ENCODE peak calls at places on chromosome 19, in six cellular contexts. I is ascending aorta; B is activated CD8-positive, alpha-beta memory T cell treated with anti-CD3 and anti-CD28 coated beads, Interleukin-2, amount 50 U/mL, for 4 hours; E is stimulated activated CD4-positive, alpha-beta T cell treated with anti-CD3 and anti-CD28 coated beads, Interleukin-4, amount 100 ng/mL, for 4 hours; S is PC-3; V is RPMI8226. W is an unnamed sample.

GRCh38 chr19:35462476-35462953 is 14.5 kb downstream of the FFAR2 start:
- DNase-seq in I (no peak), B (peak; percentile 35), E (no peak), S (no peak), V (peak; percentile 85), W (peak; percentile 95)

GRCh38 chr19:19538077-19538764 is at the start of gene CILP2:
- DNase-seq in I (no peak), B (peak; percentile 59), E (peak; percentile 44), S (peak; percentile 28), V (no peak), W (no peak)

GRCh38 chr19:7013678-7014077 is 7.6 kb downstream of the MBD3L2B start:
- DNase-seq in I (no peak), B (no peak), E (no peak), S (peak; percentile 84), V (peak; percentile 86), W (no peak)

GRCh38 chr19:39381910-39382611 is 8.8 kb downstream of the PAF1 start:
- DNase-seq in I (no peak), B (no peak), E (no peak), S (no peak), V (no peak), W (no peak)

GRCh38 chr19:18357442-18358264 is 17.3 kb downstream of the PGPEP1 start:
- DNase-seq in I (no peak), B (no peak), E (no peak), S (no peak), V (no peak), W (no peak)

GRCh38 chr19:17105548-17105947 is 30.0 kb downstream of the MYO9B start:
- DNase-seq in I (no peak), B (no peak), E (no peak), S (no peak), V (no peak), W (no peak)

GRCh38 chr19:30387311-30388115 is 15.3 kb downstream of the ZNF536 start:
- DNase-seq in I (no peak), B (no peak), E (no peak), S (no peak), V (no peak), W (no peak)

GRCh38 chr19:54393381-54393780 is 21.9 kb upstream of the TTYH1 start:
- DNase-seq in I (no peak), B (no peak), E (no peak), S (no peak), V (no peak), W (no peak)

GRCh38 chr19:43463381-43464088 is 1.9 kb downstream of the LYPD3 start:
- DNase-seq in I (peak; percentile 98), B (peak; percentile 100), E (peak; percentile 100), S (peak; percentile 91), V (peak; percentile 92), W (peak; percentile 91)

GRCh38 chr19:33226550-33227241 is 1.0 kb upstream of the SLC7A10 start:
- DNase-seq in I (no peak), B (no peak), E (no peak), S (no peak), V (no peak), W (no peak)

GRCh38 chr19:46515879-46516350 is 20.2 kb upstream of the PNMA8B start:
- DNase-seq in I (no peak), B (peak; percentile 40), E (no peak), S (peak; percentile 59), V (peak; percentile 39), W (peak; percentile 59)

GRCh38 chr19:3434630-3435553 is 45.4 kb downstream of the SMIM24 start:
- DNase-seq in I (peak; percentile 97), B (peak; percentile 96), E (peak; percentile 96), S (peak; percentile 90), V (peak; percentile 94), W (peak; percentile 87)

GRCh38 chr19:2603320-2603719 is 99.2 kb downstream of the GNG7 start:
- DNase-seq in I (peak; percentile 85), B (no peak), E (no peak), S (no peak), V (no peak), W (no peak)

GRCh38 chr19:10888421-10888866 is 17.1 kb downstream of the CARM1 start:
- DNase-seq in I (no peak), B (no peak), E (no peak), S (no peak), V (no peak), W (no peak)

GRCh38 chr19:5141926-5142724 is 173.2 kb downstream of the KDM4B start:
- DNase-seq in I (no peak), B (no peak), E (no peak), S (no peak), V (no peak), W (no peak)

GRCh38 chr19:49057636-49058234 is at the start of gene CGB7:
- DNase-seq in I (peak; percentile 74), B (peak; percentile 38), E (peak; percentile 34), S (peak; percentile 70), V (no peak), W (no peak)

GRCh38 chr19:38632476-38633213 is 13.7 kb downstream of the EIF3K start:
- DNase-seq in I (no peak), B (no peak), E (no peak), S (no peak), V (no peak), W (no peak)

GRCh38 chr19:32686847-32687450 is 4.7 kb upstream of the NUDT19 start:
- DNase-seq in I (no peak), B (no peak), E (no peak), S (no peak), V (no peak), W (no peak)

GRCh38 chr19:23070353-23070781 is 46.5 kb upstream of the ZNF730 start:
- DNase-seq in I (peak; percentile 65), B (no peak), E (no peak), S (no peak), V (peak; percentile 27), W (no peak)

GRCh38 chr19:46755077-46755852 is 9.0 kb upstream of the STRN4 start:
- DNase-seq in I (peak; percentile 71), B (no peak), E (no peak), S (no peak), V (no peak), W (no peak)

W was measured in Jurkat, Clone E6-1.